ENCODE peak calls at places on chromosomes 13 and 19, in five cellular contexts. One of them, this sample, is unnamed.
A peak's percentile ranks its signal among the peaks of the same experiment; 100 is the strongest.

GRCh38 chr19:8899356-8899755 is 67.2 kb downstream of the MBD3L1 start:
- DNase-seq in ELR: no peak
- DNase-seq in amygdala: no peak
- DNase-seq in KG1: no peak
- DNase-seq in WTC11: no peak
- DNase-seq in this sample: no peak

GRCh38 chr13:61727714-61728275 is 312.1 kb upstream of the PCDH20 start:
- DNase-seq in ELR: peak; percentile 3
- DNase-seq in amygdala: no peak
- DNase-seq in KG1: no peak
- DNase-seq in WTC11: no peak
- DNase-seq in this sample: no peak

GRCh38 chr19:29567366-29567915 is 38.6 kb upstream of the POP4 start:
- DNase-seq in ELR: no peak
- DNase-seq in amygdala: no peak
- DNase-seq in KG1: no peak
- DNase-seq in WTC11: no peak
- DNase-seq in this sample: no peak

GRCh38 chr19:16133818-16134217 is 9.7 kb upstream of the HSH2D start:
- DNase-seq in ELR: no peak
- DNase-seq in amygdala: no peak
- DNase-seq in KG1: no peak
- DNase-seq in WTC11: no peak
- DNase-seq in this sample: no peak

GRCh38 chr13:30584332-30584731 is 33.4 kb upstream of the USPL1 start:
- DNase-seq in ELR: no peak
- DNase-seq in amygdala: no peak
- DNase-seq in KG1: no peak
- DNase-seq in WTC11: no peak
- DNase-seq in this sample: no peak

GRCh38 chr19:17582613-17583012 is 27.2 kb downstream of the COLGALT1 start:
- DNase-seq in ELR: no peak
- DNase-seq in amygdala: no peak
- DNase-seq in KG1: no peak
- DNase-seq in WTC11: no peak
- DNase-seq in this sample: no peak

GRCh38 chr13:51148952-51149573 is 38.0 kb upstream of the C13orf42 start:
- DNase-seq in ELR: peak; percentile 53
- DNase-seq in amygdala: peak; percentile 73
- DNase-seq in KG1: no peak
- DNase-seq in WTC11: peak; percentile 68
- DNase-seq in this sample: no peak

GRCh38 chr19:4987286-4987685 is 18.4 kb downstream of the KDM4B start:
- DNase-seq in ELR: no peak
- DNase-seq in amygdala: no peak
- DNase-seq in KG1: no peak
- DNase-seq in WTC11: no peak
- DNase-seq in this sample: no peak

GRCh38 chr13:108494991-108495661 is 134.3 kb upstream of the MYO16 start:
- DNase-seq in ELR: no peak
- DNase-seq in amygdala: no peak
- DNase-seq in KG1: no peak
- DNase-seq in WTC11: peak; percentile 20
- DNase-seq in this sample: peak; percentile 0

GRCh38 chr13:113633485-113633873 is 24.5 kb downstream of the ATP4B start:
- DNase-seq in ELR: no peak
- DNase-seq in amygdala: no peak
- DNase-seq in KG1: no peak
- DNase-seq in WTC11: no peak
- DNase-seq in this sample: no peak

GRCh38 chr19:686589-687297 is 8.5 kb downstream of the PRSS57 start:
- DNase-seq in ELR: no peak
- DNase-seq in amygdala: no peak
- DNase-seq in KG1: no peak
- DNase-seq in WTC11: no peak
- DNase-seq in this sample: no peak

GRCh38 chr19:48780684-48781391 is 25.5 kb downstream of the FGF21 start:
- DNase-seq in ELR: peak; percentile 76
- DNase-seq in amygdala: no peak
- DNase-seq in KG1: no peak
- DNase-seq in WTC11: no peak
- DNase-seq in this sample: no peak

GRCh38 chr13:77022341-77022740 is 4.6 kb downstream of the FBXL3 start:
- DNase-seq in ELR: peak; percentile 46
- DNase-seq in amygdala: no peak
- DNase-seq in KG1: no peak
- DNase-seq in WTC11: no peak
- DNase-seq in this sample: no peak

GRCh38 chr13:111461445-111462149 is 141.2 kb downstream of the TEX29 start:
- DNase-seq in ELR: no peak
- DNase-seq in amygdala: no peak
- DNase-seq in KG1: no peak
- DNase-seq in WTC11: no peak
- DNase-seq in this sample: no peak

GRCh38 chr19:35171730-35172129 is 17.2 kb downstream of the FXYD5 start:
- DNase-seq in ELR: no peak
- DNase-seq in amygdala: no peak
- DNase-seq in KG1: no peak
- DNase-seq in WTC11: no peak
- DNase-seq in this sample: no peak

GRCh38 chr19:17902701-17903100 is 30.1 kb upstream of the CCDC124 start:
- DNase-seq in ELR: no peak
- DNase-seq in amygdala: no peak
- DNase-seq in KG1: no peak
- DNase-seq in WTC11: no peak
- DNase-seq in this sample: no peak

GRCh38 chr19:43763473-43763939 is 8.7 kb upstream of the SMG9 start:
- DNase-seq in ELR: peak; percentile 51
- DNase-seq in amygdala: no peak
- DNase-seq in KG1: no peak
- DNase-seq in WTC11: no peak
- DNase-seq in this sample: no peak

GRCh38 chr13:47092202-47092601 is 195.3 kb upstream of the HTR2A start:
- DNase-seq in ELR: no peak
- DNase-seq in amygdala: no peak
- DNase-seq in KG1: no peak
- DNase-seq in WTC11: no peak
- DNase-seq in this sample: no peak

GRCh38 chr19:52200044-52200443 is 10.2 kb downstream of the PPP2R1A start:
- DNase-seq in ELR: peak; percentile 71
- DNase-seq in amygdala: peak; percentile 15
- DNase-seq in KG1: no peak
- DNase-seq in WTC11: no peak
- DNase-seq in this sample: no peak

GRCh38 chr19:31002852-31003251 is 346.4 kb downstream of the TSHZ3 start:
- DNase-seq in ELR: peak; percentile 4
- DNase-seq in amygdala: no peak
- DNase-seq in KG1: no peak
- DNase-seq in WTC11: no peak
- DNase-seq in this sample: no peak

GRCh38 chr13:98411617-98412310 is 165.1 kb downstream of the STK24 start:
- DNase-seq in ELR: no peak
- DNase-seq in amygdala: no peak
- DNase-seq in KG1: no peak
- DNase-seq in WTC11: no peak
- DNase-seq in this sample: no peak

GRCh38 chr19:49434907-49435577 is 6.3 kb downstream of the SLC17A7 start:
- DNase-seq in ELR: no peak
- DNase-seq in amygdala: no peak
- DNase-seq in KG1: no peak
- DNase-seq in WTC11: no peak
- DNase-seq in this sample: no peak

GRCh38 chr13:30292325-30292724 is 15.0 kb downstream of the KATNAL1 start:
- DNase-seq in ELR: no peak
- DNase-seq in amygdala: no peak
- DNase-seq in KG1: no peak
- DNase-seq in WTC11: no peak
- DNase-seq in this sample: no peak

GRCh38 chr19:29119582-29119981 is 93.4 kb downstream of the UQCRFS1 start:
- DNase-seq in ELR: peak; percentile 6
- DNase-seq in amygdala: no peak
- DNase-seq in KG1: no peak
- DNase-seq in WTC11: peak; percentile 41
- DNase-seq in this sample: no peak

GRCh38 chr19:3455960-3456601 is 24.2 kb downstream of the SMIM24 start:
- DNase-seq in ELR: no peak
- DNase-seq in amygdala: no peak
- DNase-seq in KG1: no peak
- DNase-seq in WTC11: no peak
- DNase-seq in this sample: no peak

GRCh38 chr13:98478134-98479129 is 98.5 kb downstream of the STK24 start:
- DNase-seq in ELR: peak; percentile 84
- DNase-seq in amygdala: no peak
- DNase-seq in KG1: peak; percentile 31
- DNase-seq in WTC11: no peak
- DNase-seq in this sample: no peak

GRCh38 chr19:12766051-12766521 is 9.3 kb downstream of the HOOK2 start:
- DNase-seq in ELR: peak; percentile 88
- DNase-seq in amygdala: no peak
- DNase-seq in KG1: peak; percentile 42
- DNase-seq in WTC11: peak; percentile 89
- DNase-seq in this sample: peak; percentile 76

GRCh38 chr13:50161052-50161451 is 145.8 kb downstream of the KCNRG start:
- DNase-seq in ELR: peak; percentile 39
- DNase-seq in amygdala: no peak
- DNase-seq in KG1: no peak
- DNase-seq in WTC11: no peak
- DNase-seq in this sample: no peak

GRCh38 chr19:28606269-28607032 is 606.5 kb downstream of the UQCRFS1 start:
- DNase-seq in ELR: no peak
- DNase-seq in amygdala: no peak
- DNase-seq in KG1: no peak
- DNase-seq in WTC11: no peak
- DNase-seq in this sample: no peak

GRCh38 chr13:64083396-64083795 is 2667.7 kb upstream of the PCDH20 start:
- DNase-seq in ELR: no peak
- DNase-seq in amygdala: no peak
- DNase-seq in KG1: no peak
- DNase-seq in WTC11: no peak
- DNase-seq in this sample: no peak

GRCh38 chr13:20197361-20197834 is 4.7 kb upstream of the GJB2 start:
- DNase-seq in ELR: peak; percentile 59
- DNase-seq in amygdala: no peak
- DNase-seq in KG1: peak; percentile 33
- DNase-seq in WTC11: no peak
- DNase-seq in this sample: peak; percentile 41

GRCh38 chr13:107809125-107809524 is 406.2 kb downstream of the LIG4 start:
- DNase-seq in ELR: no peak
- DNase-seq in amygdala: no peak
- DNase-seq in KG1: no peak
- DNase-seq in WTC11: no peak
- DNase-seq in this sample: no peak

GRCh38 chr13:86554066-86554465 is 754.8 kb upstream of the SLITRK6 start:
- DNase-seq in ELR: no peak
- DNase-seq in amygdala: no peak
- DNase-seq in KG1: no peak
- DNase-seq in WTC11: no peak
- DNase-seq in this sample: no peak

GRCh38 chr13:80211573-80211972 is 129.4 kb downstream of the SPRY2 start:
- DNase-seq in ELR: no peak
- DNase-seq in amygdala: no peak
- DNase-seq in KG1: no peak
- DNase-seq in WTC11: no peak
- DNase-seq in this sample: no peak

GRCh38 chr13:37869756-37870488 is at the start of gene TRPC4:
- DNase-seq in ELR: peak; percentile 86
- DNase-seq in amygdala: peak; percentile 56
- DNase-seq in KG1: no peak
- DNase-seq in WTC11: peak; percentile 76
- DNase-seq in this sample: no peak

GRCh38 chr19:19750842-19751790 is 18.2 kb upstream of the ZNF14 start:
- DNase-seq in ELR: no peak
- DNase-seq in amygdala: no peak
- DNase-seq in KG1: no peak
- DNase-seq in WTC11: no peak
- DNase-seq in this sample: no peak

This sample was measured in central memory CD4-positive, alpha-beta T cell.